ENCODE peak calls at places on chromosome 13, in seven cellular contexts. One of them, this sample, is unnamed.

GRCh38 chr13:114313061-114313860 is 1.0 kb upstream of the CHAMP1 start:
- DNase-seq in HCT116: no peak
- DNase-seq in H1: no peak
- DNase-seq in GM12878: peak
- DNase-seq in K562: no peak
- DNase-seq in SK-N-SH: no peak
- DNase-seq in HepG2: no peak
- DNase-seq in this sample: no peak

GRCh38 chr13:50732712-50733111 is 110.8 kb downstream of the DLEU7 start:
- DNase-seq in HCT116: no peak
- DNase-seq in H1: no peak
- DNase-seq in GM12878: no peak
- DNase-seq in K562: no peak
- DNase-seq in SK-N-SH: peak
- DNase-seq in HepG2: no peak
- DNase-seq in this sample: no peak

GRCh38 chr13:23636360-23636759 is 66.1 kb downstream of the TNFRSF19 start:
- DNase-seq in HCT116: no peak
- DNase-seq in H1: no peak
- DNase-seq in GM12878: no peak
- DNase-seq in K562: no peak
- DNase-seq in SK-N-SH: no peak
- DNase-seq in HepG2: no peak
- DNase-seq in this sample: no peak

GRCh38 chr13:94701313-94702180 is 10.8 kb downstream of the SOX21 start:
- DNase-seq in HCT116: no peak
- DNase-seq in H1: no peak
- DNase-seq in GM12878: no peak
- DNase-seq in K562: no peak
- DNase-seq in SK-N-SH: no peak
- DNase-seq in HepG2: no peak
- DNase-seq in this sample: no peak

GRCh38 chr13:39575641-39576238 is 27.3 kb downstream of the LHFPL6 start:
- DNase-seq in HCT116: no peak
- DNase-seq in H1: no peak
- DNase-seq in GM12878: peak
- DNase-seq in K562: no peak
- DNase-seq in SK-N-SH: no peak
- DNase-seq in HepG2: no peak
- DNase-seq in this sample: no peak

GRCh38 chr13:23870356-23871146 is 18.6 kb downstream of the MIPEP start:
- DNase-seq in HCT116: no peak
- DNase-seq in H1: no peak
- DNase-seq in GM12878: no peak
- DNase-seq in K562: no peak
- DNase-seq in SK-N-SH: no peak
- DNase-seq in HepG2: no peak
- DNase-seq in this sample: no peak

GRCh38 chr13:112943309-112944125 is 25.5 kb upstream of the MCF2L start:
- DNase-seq in HCT116: no peak
- DNase-seq in H1: no peak
- DNase-seq in GM12878: no peak
- DNase-seq in K562: no peak
- DNase-seq in SK-N-SH: peak
- DNase-seq in HepG2: no peak
- DNase-seq in this sample: peak

GRCh38 chr13:26168835-26169234 is 53.3 kb downstream of the RNF6 start:
- DNase-seq in HCT116: no peak
- DNase-seq in H1: no peak
- DNase-seq in GM12878: no peak
- DNase-seq in K562: no peak
- DNase-seq in SK-N-SH: no peak
- DNase-seq in HepG2: no peak
- DNase-seq in this sample: no peak

GRCh38 chr13:55069746-55070145 is 2041.1 kb downstream of the OLFM4 start:
- DNase-seq in HCT116: no peak
- DNase-seq in H1: no peak
- DNase-seq in GM12878: no peak
- DNase-seq in K562: no peak
- DNase-seq in SK-N-SH: no peak
- DNase-seq in HepG2: no peak
- DNase-seq in this sample: no peak

GRCh38 chr13:43472344-43472743 is 314.4 kb downstream of the ENOX1 start:
- DNase-seq in HCT116: no peak
- DNase-seq in H1: no peak
- DNase-seq in GM12878: no peak
- DNase-seq in K562: no peak
- DNase-seq in SK-N-SH: no peak
- DNase-seq in HepG2: no peak
- DNase-seq in this sample: no peak

GRCh38 chr13:81664872-81665271 is 1323.9 kb upstream of the SPRY2 start:
- DNase-seq in HCT116: no peak
- DNase-seq in H1: no peak
- DNase-seq in GM12878: no peak
- DNase-seq in K562: no peak
- DNase-seq in SK-N-SH: no peak
- DNase-seq in HepG2: no peak
- DNase-seq in this sample: no peak

GRCh38 chr13:67094952-67095351 is 135.2 kb downstream of the PCDH9 start:
- DNase-seq in HCT116: no peak
- DNase-seq in H1: no peak
- DNase-seq in GM12878: no peak
- DNase-seq in K562: no peak
- DNase-seq in SK-N-SH: no peak
- DNase-seq in HepG2: no peak
- DNase-seq in this sample: no peak

GRCh38 chr13:32086791-32087441 is 55.3 kb downstream of the FRY start:
- DNase-seq in HCT116: no peak
- DNase-seq in H1: no peak
- DNase-seq in GM12878: no peak
- DNase-seq in K562: no peak
- DNase-seq in SK-N-SH: no peak
- DNase-seq in HepG2: no peak
- DNase-seq in this sample: no peak

GRCh38 chr13:34257980-34258379 is 440.0 kb downstream of the RFC3 start:
- DNase-seq in HCT116: no peak
- DNase-seq in H1: no peak
- DNase-seq in GM12878: no peak
- DNase-seq in K562: no peak
- DNase-seq in SK-N-SH: no peak
- DNase-seq in HepG2: no peak
- DNase-seq in this sample: no peak

GRCh38 chr13:108705031-108705430 is 75.6 kb downstream of the MYO16 start:
- DNase-seq in HCT116: no peak
- DNase-seq in H1: no peak
- DNase-seq in GM12878: no peak
- DNase-seq in K562: no peak
- DNase-seq in SK-N-SH: no peak
- DNase-seq in HepG2: peak
- DNase-seq in this sample: no peak

GRCh38 chr13:54150851-54151250 is 1122.2 kb downstream of the OLFM4 start:
- DNase-seq in HCT116: no peak
- DNase-seq in H1: no peak
- DNase-seq in GM12878: no peak
- DNase-seq in K562: no peak
- DNase-seq in SK-N-SH: no peak
- DNase-seq in HepG2: no peak
- DNase-seq in this sample: no peak

DNA sequence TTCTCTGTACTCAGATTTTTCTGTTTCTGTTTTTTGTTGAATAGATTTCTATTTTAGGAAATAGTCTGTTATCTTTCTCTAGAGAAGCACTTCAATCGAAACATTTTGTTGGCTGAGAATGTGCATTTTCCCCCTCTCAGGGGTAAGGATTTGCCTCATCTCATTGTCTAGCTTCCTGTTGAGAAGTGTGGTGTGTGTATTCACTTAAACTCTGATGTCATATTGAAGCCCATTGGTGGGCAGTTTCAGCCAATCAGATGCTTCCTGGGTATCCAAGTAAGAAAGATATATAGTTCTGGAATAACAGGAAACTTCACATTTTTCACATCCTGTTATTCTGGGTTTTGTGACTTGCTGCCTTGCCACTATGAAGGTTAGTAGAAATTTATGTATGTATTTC is 87.6 kb downstream of the ARHGEF7 start:
- DNase-seq in HCT116: peak
- DNase-seq in H1: no peak
- DNase-seq in GM12878: no peak
- DNase-seq in K562: peak
- DNase-seq in SK-N-SH: peak
- DNase-seq in HepG2: no peak
- DNase-seq in this sample: peak
- TF ChIP-seq JUND in HCT116: no peak
- TF ChIP-seq JUND in H1: no peak
- TF ChIP-seq JUND in GM12878: no peak
- TF ChIP-seq JUND in K562: no peak
- TF ChIP-seq JUND in SK-N-SH: no peak
- TF ChIP-seq JUND in HepG2: no peak
- TF ChIP-seq JUND in this sample: no peak

GRCh38 chr13:91347212-91347995 is at the start of gene MIR17HG:
- DNase-seq in HCT116: peak
- DNase-seq in H1: peak
- DNase-seq in GM12878: peak
- DNase-seq in K562: peak
- DNase-seq in SK-N-SH: peak
- DNase-seq in HepG2: peak
- DNase-seq in this sample: peak

GRCh38 chr13:91349992-91350911 is 2.8 kb downstream of the MIR17HG start:
- DNase-seq in HCT116: no peak
- DNase-seq in H1: no peak
- DNase-seq in GM12878: no peak
- DNase-seq in K562: peak
- DNase-seq in SK-N-SH: no peak
- DNase-seq in HepG2: no peak
- DNase-seq in this sample: no peak

GRCh38 chr13:91346848-91347211 is 657 bp upstream of the MIR17HG start:
- DNase-seq in HCT116: no peak
- DNase-seq in H1: no peak
- DNase-seq in GM12878: peak
- DNase-seq in K562: peak
- DNase-seq in SK-N-SH: peak
- DNase-seq in HepG2: no peak
- DNase-seq in this sample: peak

GRCh38 chr13:91348906-91349435 is 1.5 kb downstream of the MIR17HG start:
- DNase-seq in HCT116: peak
- DNase-seq in H1: no peak
- DNase-seq in GM12878: peak
- DNase-seq in K562: peak
- DNase-seq in SK-N-SH: peak
- DNase-seq in HepG2: peak
- DNase-seq in this sample: peak

DNA sequence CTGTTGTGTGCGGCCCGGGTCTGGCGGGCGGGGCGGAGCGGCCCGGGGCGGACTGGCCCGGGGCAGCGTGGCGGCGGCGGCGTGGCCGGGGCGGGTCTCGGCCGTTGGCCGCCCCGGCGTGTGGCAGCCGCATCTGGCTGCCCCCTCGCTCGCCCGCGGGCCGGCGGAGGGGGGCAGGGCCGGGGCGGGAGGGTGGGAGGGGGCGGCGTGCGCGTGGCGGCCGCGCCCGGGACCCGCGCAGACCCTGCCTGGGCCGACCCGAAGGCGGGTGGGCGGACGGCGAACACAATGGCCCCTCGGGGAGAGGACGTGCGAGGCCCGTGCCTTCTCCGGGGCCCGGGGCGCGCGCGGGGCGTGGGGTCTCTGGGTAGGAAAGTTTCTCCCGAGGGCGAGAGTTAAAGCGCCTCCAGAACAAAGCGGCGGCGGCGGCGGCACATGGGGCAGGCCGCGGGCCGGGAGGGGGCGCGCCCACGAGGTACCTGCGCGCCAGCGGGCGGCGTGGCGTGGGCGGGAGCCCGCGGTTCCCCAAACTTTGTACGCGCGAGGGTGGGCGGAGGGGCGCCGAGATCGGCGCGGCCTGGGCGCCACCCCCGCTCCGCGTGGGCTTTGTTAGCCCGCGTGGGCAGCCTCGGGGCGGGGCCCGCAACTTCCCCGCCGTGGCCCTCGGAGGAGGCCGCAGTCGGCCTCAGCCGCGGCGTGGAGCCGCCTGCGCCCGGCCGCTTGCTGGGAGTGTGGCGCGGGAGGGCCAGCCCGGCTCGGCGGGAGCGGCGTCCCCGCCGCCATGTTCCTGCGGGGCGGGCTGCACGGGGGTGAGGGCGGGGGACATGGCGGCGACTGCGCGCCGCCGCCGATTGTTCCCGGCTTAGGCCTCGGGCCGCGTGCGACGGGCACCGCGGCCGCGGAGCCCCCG is 764 bp downstream of the MIR17HG start:
- DNase-seq in HCT116: no peak
- DNase-seq in H1: no peak
- DNase-seq in GM12878: no peak
- DNase-seq in K562: peak
- DNase-seq in SK-N-SH: no peak
- DNase-seq in HepG2: no peak
- DNase-seq in this sample: peak
- TF ChIP-seq JUND in HCT116: no peak
- TF ChIP-seq JUND in H1: no peak
- TF ChIP-seq JUND in GM12878: no peak
- TF ChIP-seq JUND in K562: no peak
- TF ChIP-seq JUND in SK-N-SH: no peak
- TF ChIP-seq JUND in HepG2: no peak
- TF ChIP-seq JUND in this sample: no peak

GRCh38 chr13:49624207-49624606 is 4.1 kb upstream of the ARL11 start:
- DNase-seq in HCT116: no peak
- DNase-seq in H1: no peak
- DNase-seq in GM12878: no peak
- DNase-seq in K562: no peak
- DNase-seq in SK-N-SH: no peak
- DNase-seq in HepG2: no peak
- DNase-seq in this sample: no peak

GRCh38 chr13:49629196-49629938 is 1.1 kb downstream of the ARL11 start:
- DNase-seq in HCT116: no peak
- DNase-seq in H1: no peak
- DNase-seq in GM12878: no peak
- DNase-seq in K562: no peak
- DNase-seq in SK-N-SH: no peak
- DNase-seq in HepG2: no peak
- DNase-seq in this sample: no peak

GRCh38 chr13:49622174-49622946 is 5.9 kb upstream of the ARL11 start:
- DNase-seq in HCT116: no peak
- DNase-seq in H1: no peak
- DNase-seq in GM12878: no peak
- DNase-seq in K562: no peak
- DNase-seq in SK-N-SH: no peak
- DNase-seq in HepG2: peak
- DNase-seq in this sample: no peak

GRCh38 chr13:49627831-49628652 is at the start of gene ARL11:
- DNase-seq in HCT116: no peak
- DNase-seq in H1: peak
- DNase-seq in GM12878: peak
- DNase-seq in K562: peak
- DNase-seq in SK-N-SH: no peak
- DNase-seq in HepG2: no peak
- DNase-seq in this sample: peak

GRCh38 chr13:49625392-49626137 is 2.7 kb upstream of the ARL11 start:
- DNase-seq in HCT116: no peak
- DNase-seq in H1: no peak
- DNase-seq in GM12878: no peak
- DNase-seq in K562: no peak
- DNase-seq in SK-N-SH: no peak
- DNase-seq in HepG2: peak
- DNase-seq in this sample: no peak
- TF ChIP-seq JUND in HCT116: no peak
- TF ChIP-seq JUND in H1: no peak
- TF ChIP-seq JUND in GM12878: no peak
- TF ChIP-seq JUND in K562: no peak
- TF ChIP-seq JUND in SK-N-SH: no peak
- TF ChIP-seq JUND in HepG2: no peak
- TF ChIP-seq JUND in this sample: no peak

GRCh38 chr13:21060827-21061076 is 634 bp downstream of the LATS2 start:
- DNase-seq in HCT116: no peak
- DNase-seq in H1: no peak
- DNase-seq in GM12878: no peak
- DNase-seq in K562: no peak
- DNase-seq in SK-N-SH: peak
- DNase-seq in HepG2: no peak
- DNase-seq in this sample: no peak
- TF ChIP-seq JUND in HCT116: no peak
- TF ChIP-seq JUND in H1: no peak
- TF ChIP-seq JUND in GM12878: no peak
- TF ChIP-seq JUND in K562: no peak
- TF ChIP-seq JUND in SK-N-SH: no peak
- TF ChIP-seq JUND in HepG2: no peak
- TF ChIP-seq JUND in this sample: no peak